ENCODE peak calls at places on chromosomes 4 and X, in four cellular contexts. One of them, this sample, is unnamed.
A peak's percentile ranks its signal among the peaks of the same experiment; 100 is the strongest.

GRCh38 chr4:15457401-15458201 is 12.1 kb upstream of the CC2D2A start:
- DNase-seq in HepG2: peak; percentile 24
- DNase-seq in GM12878: peak; percentile 20
- DNase-seq in K562: peak; percentile 29
- DNase-seq in this sample: no peak

GRCh38 chr4:186296481-186296880 is 30.5 kb downstream of the F11 start:
- DNase-seq in HepG2: no peak
- DNase-seq in GM12878: no peak
- DNase-seq in K562: no peak
- DNase-seq in this sample: no peak

GRCh38 chrX:19677121-19677520 is 161.8 kb upstream of the MAP3K15 start:
- DNase-seq in HepG2: no peak
- DNase-seq in GM12878: no peak
- DNase-seq in K562: no peak
- DNase-seq in this sample: no peak

GRCh38 chrX:133171962-133172708 is 46.0 kb downstream of the TFDP3 start:
- DNase-seq in HepG2: no peak
- DNase-seq in GM12878: no peak
- DNase-seq in K562: no peak
- DNase-seq in this sample: no peak

GRCh38 chr4:183936047-183936446 is 30.9 kb downstream of the STOX2 start:
- DNase-seq in HepG2: no peak
- DNase-seq in GM12878: no peak
- DNase-seq in K562: no peak
- DNase-seq in this sample: no peak

GRCh38 chr4:44806076-44806475 is 79.7 kb upstream of the GNPDA2 start:
- DNase-seq in HepG2: no peak
- DNase-seq in GM12878: no peak
- DNase-seq in K562: no peak
- DNase-seq in this sample: no peak

GRCh38 chrX:1500701-1501624 is 36.0 kb downstream of the P2RY8 start:
- DNase-seq in HepG2: no peak
- DNase-seq in GM12878: peak; percentile 90
- DNase-seq in K562: no peak
- DNase-seq in this sample: peak; percentile 37

GRCh38 chr4:39025552-39026085 is 6.6 kb downstream of the TMEM156 start:
- DNase-seq in HepG2: peak; percentile 19
- DNase-seq in GM12878: no peak
- DNase-seq in K562: no peak
- DNase-seq in this sample: no peak

GRCh38 chr4:41362647-41363383 is 106.1 kb downstream of the UCHL1 start:
- DNase-seq in HepG2: no peak
- DNase-seq in GM12878: no peak
- DNase-seq in K562: no peak
- DNase-seq in this sample: peak; percentile 83

GRCh38 chr4:158513246-158513645 is 8.4 kb upstream of the RXFP1 start:
- DNase-seq in HepG2: no peak
- DNase-seq in GM12878: no peak
- DNase-seq in K562: no peak
- DNase-seq in this sample: no peak

DNA sequence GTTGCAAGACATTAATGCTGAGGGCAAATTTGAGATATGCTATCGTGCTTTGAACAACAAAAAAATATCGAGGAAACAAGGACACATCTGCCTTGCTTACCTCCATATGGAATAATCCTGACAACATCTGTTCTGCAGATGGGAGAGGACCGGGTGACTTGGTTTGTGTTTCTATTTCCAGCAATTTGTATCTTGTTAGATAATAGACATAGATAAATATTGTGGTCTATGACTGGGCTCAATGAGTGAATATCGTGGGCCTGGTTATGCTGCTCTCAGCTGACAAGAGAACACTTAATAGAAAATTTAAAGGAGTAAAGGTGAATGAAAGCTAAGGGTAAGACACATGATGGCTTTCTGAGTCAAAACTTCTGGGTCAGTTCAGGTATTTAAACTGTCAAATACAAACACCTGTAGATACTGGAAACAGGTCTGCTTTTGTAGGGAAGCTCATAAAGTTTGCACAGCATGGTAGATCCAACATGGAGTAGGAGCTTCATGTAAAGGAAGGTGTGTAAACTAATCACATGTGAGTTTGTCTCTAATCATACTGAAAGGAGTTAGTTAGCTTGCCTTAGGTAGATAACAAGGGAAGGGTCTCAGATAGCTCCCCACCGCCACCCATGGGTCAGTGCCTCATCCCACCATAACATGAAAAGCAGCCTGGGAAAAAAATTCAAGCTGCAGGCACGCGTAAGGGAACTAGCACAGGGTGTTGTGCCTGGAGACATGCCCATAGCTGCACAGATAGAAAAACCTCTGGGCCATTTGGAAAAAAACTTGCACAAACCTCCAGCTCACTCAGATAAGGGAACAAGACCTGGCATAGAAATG is 904.1 kb upstream of the EPHA5 start:
- DNase-seq in HepG2: no peak
- DNase-seq in GM12878: no peak
- DNase-seq in K562: no peak
- DNase-seq in this sample: no peak
- TF ChIP-seq ATF2 in HepG2: no peak
- TF ChIP-seq ATF2 in GM12878: no peak
- TF ChIP-seq ATF2 in K562: no peak
- TF ChIP-seq ATF2 in this sample: no peak

GRCh38 chrX:138847930-138848329 is 136.4 kb upstream of the FGF13 start:
- DNase-seq in HepG2: no peak
- DNase-seq in GM12878: no peak
- DNase-seq in K562: no peak
- DNase-seq in this sample: no peak
- TF ChIP-seq HDAC2 in HepG2: no peak
- TF ChIP-seq HDAC2 in GM12878: no peak
- TF ChIP-seq HDAC2 in K562: no peak
- TF ChIP-seq HDAC2 in this sample: no peak

DNA sequence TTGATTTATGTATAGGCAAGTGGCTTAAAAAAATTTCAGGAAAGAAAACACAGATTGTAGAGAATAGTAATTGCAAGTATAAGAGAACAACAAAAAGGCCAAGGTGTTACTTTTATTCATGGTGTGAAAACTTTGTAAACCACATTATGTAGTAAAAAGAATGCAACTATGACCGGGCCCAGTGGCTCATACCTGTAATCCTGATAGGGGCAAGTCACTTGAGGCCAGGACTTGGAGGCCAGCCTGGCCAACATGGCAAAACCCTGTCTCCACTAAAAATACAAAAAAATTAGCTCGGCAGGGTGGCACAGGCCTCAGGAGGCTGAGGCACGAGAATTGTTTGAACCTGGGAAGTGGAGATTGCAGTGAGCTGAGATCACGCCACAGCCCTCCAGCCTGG is 131.7 kb downstream of the DCK start:
- DNase-seq in HepG2: no peak
- DNase-seq in GM12878: no peak
- DNase-seq in K562: no peak
- DNase-seq in this sample: no peak
- TF ChIP-seq ATF2 in HepG2: no peak
- TF ChIP-seq ATF2 in GM12878: no peak
- TF ChIP-seq ATF2 in K562: no peak
- TF ChIP-seq ATF2 in this sample: no peak

GRCh38 chr4:17723648-17724047 is 57.8 kb downstream of the FAM184B start:
- DNase-seq in HepG2: no peak
- DNase-seq in GM12878: no peak
- DNase-seq in K562: no peak
- DNase-seq in this sample: no peak

GRCh38 chr4:17722361-17722710 is 59.1 kb downstream of the FAM184B start:
- DNase-seq in HepG2: no peak
- DNase-seq in GM12878: no peak
- DNase-seq in K562: no peak
- DNase-seq in this sample: peak; percentile 46

GRCh38 chr4:17718471-17718870 is 63.0 kb downstream of the FAM184B start:
- DNase-seq in HepG2: no peak
- DNase-seq in GM12878: no peak
- DNase-seq in K562: no peak
- DNase-seq in this sample: no peak

GRCh38 chr4:17719106-17719505 is 62.3 kb downstream of the FAM184B start:
- DNase-seq in HepG2: no peak
- DNase-seq in GM12878: no peak
- DNase-seq in K562: no peak
- DNase-seq in this sample: peak; percentile 8

DNA sequence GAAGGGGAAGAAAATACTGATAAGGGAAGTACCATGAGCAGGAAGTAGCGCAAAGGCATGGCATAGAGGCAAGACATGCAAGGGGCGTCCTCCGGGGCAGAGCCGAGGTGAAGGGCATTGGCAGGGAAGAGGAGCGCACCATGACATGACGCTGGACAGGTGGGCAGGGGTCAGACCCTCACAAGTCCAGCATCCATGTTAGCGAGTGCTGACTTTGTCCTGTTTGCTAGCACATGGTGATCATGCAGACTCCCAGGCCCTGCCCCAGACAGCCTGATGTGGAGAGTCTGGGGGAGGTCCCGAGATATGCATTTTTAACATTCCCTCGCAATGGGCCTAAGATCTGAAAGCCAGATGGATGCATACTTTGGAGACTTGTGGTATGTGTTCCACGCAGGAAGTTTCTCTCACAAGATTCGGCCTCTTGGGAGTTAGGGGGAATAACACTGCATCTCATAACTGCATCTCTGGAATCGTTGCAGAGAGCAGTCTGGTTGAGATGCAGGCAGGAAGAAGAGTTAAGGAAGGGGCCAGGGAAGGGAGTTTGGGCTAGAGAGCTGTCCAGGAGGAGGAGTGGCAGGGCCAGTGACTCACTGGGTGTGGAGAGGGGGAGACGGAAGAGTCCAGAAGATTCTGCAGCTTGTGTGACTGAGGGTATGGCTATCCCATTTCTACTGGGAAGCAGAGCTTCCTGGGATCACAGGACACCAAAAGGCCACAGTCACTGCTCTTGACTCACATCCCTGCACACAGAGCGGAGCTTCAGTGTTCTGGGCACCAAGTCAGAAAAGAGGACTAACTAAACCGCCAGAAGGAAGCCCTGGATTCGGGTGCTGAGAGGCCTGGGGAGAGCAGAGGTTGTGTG is 59.7 kb downstream of the FAM184B start:
- DNase-seq in HepG2: no peak
- DNase-seq in GM12878: no peak
- DNase-seq in K562: no peak
- DNase-seq in this sample: peak; percentile 39
- TF ChIP-seq HDAC2 in HepG2: no peak
- TF ChIP-seq HDAC2 in GM12878: no peak
- TF ChIP-seq HDAC2 in K562: no peak
- TF ChIP-seq HDAC2 in this sample: no peak

GRCh38 chr4:33722800-33723511 is 2521.4 kb downstream of the ARAP2 start:
- DNase-seq in HepG2: no peak
- DNase-seq in GM12878: no peak
- DNase-seq in K562: no peak
- DNase-seq in this sample: no peak
- TF ChIP-seq ATF2 in HepG2: no peak
- TF ChIP-seq ATF2 in GM12878: no peak
- TF ChIP-seq ATF2 in K562: no peak
- TF ChIP-seq ATF2 in this sample: no peak

DNA sequence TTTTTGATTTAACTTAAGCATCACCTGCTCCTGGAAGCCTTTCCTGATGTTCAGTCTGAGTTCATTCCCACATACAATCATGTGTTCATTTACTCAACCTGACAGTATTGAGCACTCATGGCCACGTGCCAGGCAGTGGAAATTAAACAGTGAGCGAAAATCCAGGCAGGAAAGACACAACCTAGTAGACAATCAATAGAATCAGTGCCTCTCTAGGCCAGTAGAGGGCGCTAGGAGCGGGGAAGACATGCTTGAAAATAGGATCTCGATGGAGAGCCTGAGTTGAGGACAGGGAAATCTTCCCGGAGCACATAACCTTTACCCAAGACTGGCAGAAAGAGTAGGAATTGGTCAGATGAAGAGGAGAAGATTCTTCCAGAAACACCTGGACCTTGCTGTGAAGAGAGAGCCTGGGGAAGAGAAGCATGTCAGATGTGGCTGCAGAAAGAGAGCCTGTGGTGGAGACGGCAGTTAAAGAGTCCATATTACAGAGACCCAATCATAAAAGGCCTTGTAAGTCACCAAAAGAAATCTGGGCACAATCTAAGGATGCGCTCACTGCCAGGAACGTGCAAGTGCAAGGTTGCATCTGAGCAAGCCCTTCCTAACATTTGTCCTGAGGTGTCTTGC is 103.5 kb downstream of the LDB2 start:
- DNase-seq in HepG2: peak; percentile 63
- DNase-seq in GM12878: no peak
- DNase-seq in K562: peak; percentile 58
- DNase-seq in this sample: peak; percentile 10
- TF ChIP-seq HDAC2 in HepG2: no peak
- TF ChIP-seq HDAC2 in GM12878: no peak
- TF ChIP-seq HDAC2 in K562: no peak
- TF ChIP-seq HDAC2 in this sample: no peak

GRCh38 chrX:12370444-12371089 is 232.3 kb downstream of the FRMPD4 start:
- DNase-seq in HepG2: no peak
- DNase-seq in GM12878: no peak
- DNase-seq in K562: no peak
- DNase-seq in this sample: no peak

GRCh38 chrX:12372111-12372510 is 233.8 kb downstream of the FRMPD4 start:
- DNase-seq in HepG2: no peak
- DNase-seq in GM12878: no peak
- DNase-seq in K562: no peak
- DNase-seq in this sample: peak; percentile 17

GRCh38 chrX:12367254-12367653 is 229.0 kb downstream of the FRMPD4 start:
- DNase-seq in HepG2: no peak
- DNase-seq in GM12878: no peak
- DNase-seq in K562: no peak
- DNase-seq in this sample: no peak
- TF ChIP-seq ATF2 in HepG2: no peak
- TF ChIP-seq ATF2 in GM12878: no peak
- TF ChIP-seq ATF2 in K562: no peak
- TF ChIP-seq ATF2 in this sample: no peak

DNA sequence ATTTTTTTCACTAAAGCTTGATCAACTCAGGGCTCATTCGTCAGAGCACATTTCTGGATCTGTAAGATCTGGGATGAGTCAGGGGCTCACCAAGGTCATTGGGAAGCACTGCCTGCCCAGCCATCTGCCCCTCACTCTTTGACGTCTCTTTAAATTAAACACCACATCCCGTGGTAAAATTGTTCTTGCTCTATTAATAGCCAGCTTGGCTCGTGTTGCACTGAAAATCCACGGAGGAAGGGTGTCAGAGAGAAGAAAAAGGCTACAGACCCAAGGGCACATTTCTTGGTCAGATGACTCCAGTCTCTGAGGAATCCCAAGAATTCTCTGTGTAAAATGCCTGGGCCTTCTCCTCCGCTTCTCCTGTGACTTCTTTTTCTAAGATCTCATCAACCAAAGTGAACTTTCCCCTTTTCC is 45.7 kb upstream of the GATB start:
- DNase-seq in HepG2: no peak
- DNase-seq in GM12878: no peak
- DNase-seq in K562: no peak
- DNase-seq in this sample: no peak
- TF ChIP-seq HDAC2 in HepG2: no peak
- TF ChIP-seq HDAC2 in GM12878: no peak
- TF ChIP-seq HDAC2 in K562: no peak
- TF ChIP-seq HDAC2 in this sample: no peak

DNA sequence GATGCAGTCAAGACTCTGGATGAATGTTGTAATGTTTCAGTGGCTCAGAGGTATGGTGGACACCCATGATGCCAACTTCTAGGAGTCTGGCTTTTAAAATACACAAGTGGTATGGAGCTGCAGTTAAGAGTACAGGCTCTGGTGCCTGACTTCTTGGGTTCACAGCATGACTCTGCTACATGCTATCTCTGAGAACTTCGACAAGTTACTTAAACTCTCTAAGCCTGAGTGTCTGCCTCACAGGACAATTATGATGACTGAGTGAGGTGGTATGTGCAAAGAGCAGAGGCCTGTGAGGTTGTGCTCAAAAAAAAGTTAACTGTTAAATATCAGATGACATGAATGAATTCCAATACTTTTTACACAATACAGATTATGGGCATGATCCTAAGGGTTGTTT is 90.9 kb upstream of the SRD5A3 start:
- DNase-seq in HepG2: no peak
- DNase-seq in GM12878: no peak
- DNase-seq in K562: no peak
- DNase-seq in this sample: no peak
- TF ChIP-seq ATF2 in HepG2: no peak
- TF ChIP-seq ATF2 in GM12878: no peak
- TF ChIP-seq ATF2 in K562: no peak
- TF ChIP-seq ATF2 in this sample: no peak

This sample was measured in H1.